ENCODE peak calls at places on chromosome 11, in five cellular contexts. B, J, H, I and K are unnamed samples.

GRCh38 chr11:125454047-125454446 is 42.0 kb downstream of the FEZ1 start:
- DNase-seq in B (no peak), J (no peak), H (no peak), I (no peak), K (no peak)

GRCh38 chr11:73414977-73415492 is 38.8 kb downstream of the RELT start:
- DNase-seq in B (no peak), J (no peak), H (no peak), I (no peak), K (no peak)

GRCh38 chr11:9362393-9362863 is 22.0 kb upstream of the IPO7 start:
- DNase-seq in B (no peak), J (no peak), H (no peak), I (no peak), K (no peak)

GRCh38 chr11:133533205-133533604 is 904 bp upstream of the OPCML start:
- DNase-seq in B (no peak), J (no peak), H (no peak), I (no peak), K (no peak)

GRCh38 chr11:36346562-36347383 is 50.7 kb downstream of the PRR5L start:
- DNase-seq in B (no peak), J (no peak), H (no peak), I (no peak), K (no peak)

GRCh38 chr11:94445641-94446040 is 44.4 kb upstream of the GPR83 start:
- DNase-seq in B (no peak), J (no peak), H (no peak), I (no peak), K (no peak)

GRCh38 chr11:110069158-110069737 is 23.9 kb upstream of the ZC3H12C start:
- DNase-seq in B (no peak), J (no peak), H (no peak), I (peak; percentile 11), K (peak; percentile 100)

GRCh38 chr11:33775064-33775807 is 916 bp upstream of the FBXO3 start:
- DNase-seq in B (no peak), J (no peak), H (no peak), I (no peak), K (no peak)

GRCh38 chr11:32960553-32961164 is 55.0 kb upstream of the DEPDC7 start:
- DNase-seq in B (peak; percentile 30), J (peak; percentile 5), H (no peak), I (peak; percentile 11), K (peak; percentile 69)

GRCh38 chr11:9078113-9079041 is 13.0 kb downstream of the SCUBE2 start:
- DNase-seq in B (no peak), J (no peak), H (no peak), I (no peak), K (no peak)

GRCh38 chr11:61897387-61898246 is 6.3 kb upstream of the FADS3 start:
- DNase-seq in B (peak; percentile 54), J (peak; percentile 94), H (peak; percentile 62), I (no peak), K (peak; percentile 81)

GRCh38 chr11:118343248-118343647 is 743 bp upstream of the CD3D start:
- DNase-seq in B (no peak), J (no peak), H (no peak), I (no peak), K (no peak)

GRCh38 chr11:17389957-17390649 is 1.6 kb upstream of the KCNJ11 start:
- DNase-seq in B (no peak), J (no peak), H (no peak), I (no peak), K (no peak)

GRCh38 chr11:125728969-125729368 is 17.1 kb upstream of the PATE1 start:
- DNase-seq in B (no peak), J (no peak), H (no peak), I (no peak), K (no peak)

GRCh38 chr11:40384991-40385390 is 1074.5 kb downstream of the LRRC4C start:
- DNase-seq in B (no peak), J (no peak), H (no peak), I (peak; percentile 8), K (no peak)

GRCh38 chr11:10348650-10349280 is 43.9 kb downstream of the ADM start:
- DNase-seq in B (no peak), J (no peak), H (no peak), I (no peak), K (peak; percentile 54)

GRCh38 chr11:77107950-77108349 is 5.3 kb downstream of the OMP start:
- DNase-seq in B (no peak), J (peak; percentile 87), H (no peak), I (peak; percentile 62), K (peak; percentile 94)

GRCh38 chr11:87038235-87038960 is 664 bp downstream of the TMEM135 start:
- DNase-seq in B (no peak), J (no peak), H (no peak), I (no peak), K (peak; percentile 27)

GRCh38 chr11:64294665-64295289 is 3.7 kb downstream of the KCNK4 start:
- DNase-seq in B (no peak), J (peak; percentile 63), H (no peak), I (no peak), K (no peak)

GRCh38 chr11:103659743-103660142 is 376.7 kb upstream of the DDI1 start:
- DNase-seq in B (no peak), J (no peak), H (no peak), I (no peak), K (no peak)

GRCh38 chr11:62124186-62125113 is 639 bp downstream of the INCENP start:
- DNase-seq in B (peak; percentile 31), J (peak; percentile 50), H (no peak), I (no peak), K (peak; percentile 46)

GRCh38 chr11:17968206-17968605 is 44.6 kb downstream of the SERGEF start:
- DNase-seq in B (no peak), J (no peak), H (no peak), I (no peak), K (no peak)